ENCODE peak calls at places on chromosome 5, in nine cellular contexts. W, H, M, O, E, K, T, C and P are unnamed samples. For H3K27me3, the result is how much of the 10 kb centered on the place peaks cover.

GRCh38 chr5:35205186-35205585 is 25.1 kb downstream of the PRLR start:
- DNase-seq in H (no peak), K (no peak), W (no peak), C (no peak), M (no peak), E (no peak), T (no peak), O (no peak), P (no peak)

GRCh38 chr5:14681236-14681752 is 16.8 kb downstream of the OTULIN start:
- DNase-seq in T (no peak), K (peak), E (no peak), H (no peak), C (no peak), M (no peak), W (no peak), O (no peak), P (no peak)

GRCh38 chr5:57650360-57651069 is 167.9 kb upstream of the ACTBL2 start:
- DNase-seq in O (peak), C (no peak), W (no peak), E (peak), K (no peak), T (peak), H (peak), M (peak), P (peak)

GRCh38 chr5:96750110-96750822 is 57.5 kb downstream of the ERAP1 start:
- DNase-seq in T (no peak), O (no peak), M (no peak), W (no peak), H (no peak), E (no peak), K (no peak), C (no peak), P (no peak)

GRCh38 chr5:82351754-82352145 is 73.6 kb upstream of the RPS23 start:
- DNase-seq in C (peak), H (no peak), M (no peak), O (peak), T (peak), E (peak), K (no peak), W (no peak), P (peak)

GRCh38 chr5:66769839-66770617 is 173.8 kb downstream of the MAST4 start:
- DNase-seq in C (peak), E (no peak), W (no peak), O (peak), M (peak), T (peak), H (no peak), K (no peak), P (no peak)

GRCh38 chr5:52805614-52806013 is 17.9 kb downstream of the ITGA1 start:
- DNase-seq in M (no peak), H (no peak), E (no peak), K (no peak), C (no peak), T (no peak), W (no peak), O (no peak), P (no peak)

GRCh38 chr5:111675540-111675939 is 81.5 kb downstream of the NREP start:
- DNase-seq in O (no peak), T (peak), M (no peak), E (no peak), H (no peak), K (no peak), C (no peak), W (no peak), P (no peak)

GRCh38 chr5:45179686-45180085 is 370.9 kb downstream of the MRPS30 start:
- DNase-seq in E (no peak), C (no peak), K (no peak), M (no peak), T (peak), W (no peak), H (no peak), O (no peak), P (no peak)
- H3K27me3 ChIP-seq in E (under half), C (under half), K (under half), M (under half), T (under half), W (under half), H (under half), O (under half), P (under half)

DNA sequence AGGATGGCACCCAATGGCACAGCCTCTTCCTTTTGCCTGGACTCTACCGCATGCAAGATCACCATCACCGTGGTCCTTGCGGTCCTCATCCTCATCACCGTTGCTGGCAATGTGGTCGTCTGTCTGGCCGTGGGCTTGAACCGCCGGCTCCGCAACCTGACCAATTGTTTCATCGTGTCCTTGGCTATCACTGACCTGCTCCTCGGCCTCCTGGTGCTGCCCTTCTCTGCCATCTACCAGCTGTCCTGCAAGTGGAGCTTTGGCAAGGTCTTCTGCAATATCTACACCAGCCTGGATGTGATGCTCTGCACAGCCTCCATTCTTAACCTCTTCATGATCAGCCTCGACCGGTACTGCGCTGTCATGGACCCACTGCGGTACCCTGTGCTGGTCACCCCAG is 25.4 kb downstream of the HRH2 start:
- DNase-seq in T (no peak), O (no peak), E (no peak), M (no peak), K (no peak), C (no peak), W (peak), H (no peak), P (no peak)
- H3K27me3 ChIP-seq in T (under half), O (under half), E (under half), M (under half), K (under half), C (under half), W (under half), H (under half), P (under half)

GRCh38 chr5:77211013-77211690 is 672 bp downstream of the PDE8B start:
- DNase-seq in E (no peak), C (no peak), H (no peak), T (peak), O (peak), M (peak), K (peak), W (peak), P (no peak)
- H3K27me3 ChIP-seq in E (half or more), C (under half), H (under half), T (half or more), O (under half), M (under half), K (under half), W (under half), P (under half)

DNA sequence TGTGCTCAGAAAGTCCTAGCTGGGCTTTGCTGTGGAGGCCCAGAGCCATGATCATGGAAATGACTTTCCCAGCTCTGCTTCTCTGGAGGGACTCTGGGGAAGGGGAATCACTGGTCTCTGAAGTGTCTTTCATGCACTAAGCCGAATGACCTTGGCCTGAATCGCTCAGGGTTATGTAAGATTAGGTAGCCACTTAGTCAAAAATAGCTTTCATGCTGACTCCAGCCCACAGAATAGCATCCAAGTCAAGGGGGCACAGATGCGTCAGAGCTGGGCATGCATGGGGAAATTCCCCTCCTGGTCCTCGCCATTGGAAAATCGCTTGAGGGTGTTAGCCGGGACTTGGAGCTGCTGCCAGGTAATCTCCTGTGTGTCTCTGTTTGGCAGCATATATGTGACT is 36.1 kb upstream of the PPARGC1B start:
- DNase-seq in M (no peak), E (peak), O (no peak), C (no peak), W (no peak), T (no peak), H (no peak), K (no peak), P (no peak)
- H3K27me3 ChIP-seq in M (under half), E (under half), O (under half), C (under half), W (under half), T (under half), H (under half), K (under half), P (under half)

GRCh38 chr5:169367861-169368260 is 66.9 kb upstream of the SLIT3 start:
- DNase-seq in K (no peak), E (no peak), M (no peak), H (no peak), O (no peak), W (no peak), C (no peak), T (no peak), P (no peak)
- H3K27me3 ChIP-seq in K (under half), E (under half), M (under half), H (under half), O (under half), W (under half), C (under half), T (under half), P (under half)

DNA sequence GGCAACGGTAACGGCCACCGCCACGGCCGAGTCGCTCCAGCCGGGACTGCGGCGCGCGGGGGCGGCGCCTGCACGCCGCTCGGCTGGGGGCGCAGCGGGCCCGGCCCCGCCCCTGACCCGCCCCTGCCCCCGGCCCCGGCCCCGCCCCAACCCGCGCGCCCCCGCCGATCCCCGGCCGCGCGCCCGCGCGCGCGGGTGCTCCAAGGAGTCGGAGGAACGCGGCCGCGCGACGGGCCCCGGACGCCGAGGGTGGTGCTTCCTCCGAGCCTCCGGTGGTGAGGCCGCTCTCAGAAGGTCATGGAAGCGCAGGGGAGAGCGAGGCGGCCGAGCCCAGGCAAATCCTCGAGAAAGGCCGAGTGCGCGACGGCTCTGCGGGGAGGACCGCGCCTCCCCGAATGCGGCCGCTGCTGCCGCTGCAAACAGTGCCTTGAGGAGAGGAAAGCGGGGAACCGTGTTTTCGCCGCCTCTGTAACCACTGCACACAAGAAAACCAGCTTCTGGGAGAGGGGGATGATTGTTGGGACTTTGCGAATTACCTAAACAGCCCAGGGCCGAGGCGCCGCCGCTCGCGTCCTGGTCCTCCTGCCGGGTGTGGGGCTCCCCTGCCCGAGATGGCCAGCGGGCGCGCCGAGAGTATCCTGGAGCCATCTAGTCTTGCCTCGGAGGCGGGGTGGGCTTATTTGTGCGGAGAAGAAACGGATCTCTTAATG is at the start of gene LIFR:
- DNase-seq in C (peak), M (peak), W (peak), O (peak), T (peak), H (peak), E (peak), K (peak), P (peak)
- H3K27me3 ChIP-seq in C (under half), M (under half), W (under half), O (under half), T (under half), H (under half), E (under half), K (under half), P (under half)

GRCh38 chr5:73443725-73444498 is 4.7 kb downstream of the FOXD1 start:
- DNase-seq in M (peak), K (no peak), E (no peak), O (no peak), T (peak), C (no peak), W (no peak), H (no peak), P (no peak)

GRCh38 chr5:73446631-73447233 is 1.8 kb downstream of the FOXD1 start:
- DNase-seq in O (no peak), C (no peak), T (peak), W (no peak), M (no peak), E (no peak), K (no peak), H (no peak), P (no peak)

GRCh38 chr5:73442960-73443627 is 5.5 kb downstream of the FOXD1 start:
- DNase-seq in O (no peak), W (no peak), H (no peak), E (no peak), T (peak), M (no peak), K (no peak), C (no peak), P (no peak)

GRCh38 chr5:73445708-73446630 is 2.6 kb downstream of the FOXD1 start:
- DNase-seq in K (no peak), E (no peak), T (no peak), M (no peak), H (no peak), W (no peak), O (no peak), C (no peak), P (no peak)

GRCh38 chr5:73444499-73445432 is 3.8 kb downstream of the FOXD1 start:
- DNase-seq in H (no peak), W (no peak), E (no peak), T (peak), K (no peak), C (no peak), O (peak), M (peak), P (no peak)
- H3K27me3 ChIP-seq in H (half or more), W (under half), E (half or more), T (half or more), K (under half), C (under half), O (under half), M (half or more), P (under half)

GRCh38 chr5:174723315-174723978 is 935 bp upstream of the MSX2 start:
- DNase-seq in H (no peak), W (no peak), M (no peak), K (no peak), E (no peak), C (no peak), O (no peak), T (peak), P (no peak)

GRCh38 chr5:174724484-174725260 is at the start of gene MSX2:
- DNase-seq in M (peak), K (peak), O (peak), C (peak), W (peak), E (peak), H (peak), T (peak), P (peak)

GRCh38 chr5:174722500-174722899 is 1.9 kb upstream of the MSX2 start:
- DNase-seq in C (no peak), O (no peak), M (no peak), T (no peak), W (no peak), E (no peak), K (no peak), H (no peak), P (no peak)

GRCh38 chr5:174725261-174725990 is 1.0 kb downstream of the MSX2 start:
- DNase-seq in W (no peak), K (no peak), E (peak), C (no peak), T (peak), H (no peak), M (no peak), O (no peak), P (no peak)

GRCh38 chr5:174723979-174724483 is 351 bp upstream of the MSX2 start:
- DNase-seq in E (peak), W (no peak), M (peak), K (no peak), H (no peak), C (no peak), T (no peak), O (peak), P (peak)
- H3K27me3 ChIP-seq in E (under half), W (under half), M (half or more), K (under half), H (under half), C (half or more), T (half or more), O (under half), P (under half)